ENCODE peak calls at places on chromosomes 1 and 21, in five cellular contexts. One of them, this sample, is unnamed.
A peak's percentile ranks its signal among the peaks of the same experiment; 100 is the strongest.

GRCh38 chr1:63831409-63831808 is 57.6 kb downstream of the ROR1 start:
- DNase-seq in suprapubic skin: no peak
- DNase-seq in body of pancreas: no peak
- DNase-seq in stomach: no peak
- DNase-seq in HCT116: no peak
- DNase-seq in this sample: no peak

GRCh38 chr1:66562561-66562960 is 28.6 kb downstream of the SGIP1 start:
- DNase-seq in suprapubic skin: no peak
- DNase-seq in body of pancreas: no peak
- DNase-seq in stomach: no peak
- DNase-seq in HCT116: no peak
- DNase-seq in this sample: no peak

GRCh38 chr1:19563336-19564097 is 78.2 kb upstream of the CAPZB start:
- DNase-seq in suprapubic skin: peak; percentile 76
- DNase-seq in body of pancreas: peak; percentile 17
- DNase-seq in stomach: peak; percentile 27
- DNase-seq in HCT116: no peak
- DNase-seq in this sample: peak; percentile 69

GRCh38 chr21:20445971-20446370 is 552.2 kb upstream of the NCAM2 start:
- DNase-seq in suprapubic skin: no peak
- DNase-seq in body of pancreas: no peak
- DNase-seq in stomach: no peak
- DNase-seq in HCT116: no peak
- DNase-seq in this sample: no peak

GRCh38 chr1:34924759-34925555 is 4.5 kb downstream of the DLGAP3 start:
- DNase-seq in suprapubic skin: no peak
- DNase-seq in body of pancreas: peak; percentile 68
- DNase-seq in stomach: peak; percentile 46
- DNase-seq in HCT116: no peak
- DNase-seq in this sample: peak; percentile 55

GRCh38 chr1:64745986-64746940 is 1.4 kb downstream of the RAVER2 start:
- DNase-seq in suprapubic skin: no peak
- DNase-seq in body of pancreas: no peak
- DNase-seq in stomach: no peak
- DNase-seq in HCT116: no peak
- DNase-seq in this sample: no peak

GRCh38 chr1:72845342-72845741 is 563.0 kb upstream of the NEGR1 start:
- DNase-seq in suprapubic skin: no peak
- DNase-seq in body of pancreas: no peak
- DNase-seq in stomach: no peak
- DNase-seq in HCT116: no peak
- DNase-seq in this sample: no peak

GRCh38 chr21:42986125-42986783 is 11.9 kb downstream of the PKNOX1 start:
- DNase-seq in suprapubic skin: no peak
- DNase-seq in body of pancreas: no peak
- DNase-seq in stomach: no peak
- DNase-seq in HCT116: no peak
- DNase-seq in this sample: no peak

GRCh38 chr1:33459766-33460543 is 12.5 kb upstream of the ZSCAN20 start:
- DNase-seq in suprapubic skin: no peak
- DNase-seq in body of pancreas: no peak
- DNase-seq in stomach: no peak
- DNase-seq in HCT116: no peak
- DNase-seq in this sample: no peak

GRCh38 chr1:208211901-208212843 is 32.0 kb downstream of the PLXNA2 start:
- DNase-seq in suprapubic skin: no peak
- DNase-seq in body of pancreas: no peak
- DNase-seq in stomach: no peak
- DNase-seq in HCT116: no peak
- DNase-seq in this sample: no peak

GRCh38 chr1:203271962-203272632 is 33.2 kb upstream of the BTG2 start:
- DNase-seq in suprapubic skin: no peak
- DNase-seq in body of pancreas: no peak
- DNase-seq in stomach: no peak
- DNase-seq in HCT116: no peak
- DNase-seq in this sample: peak; percentile 49

GRCh38 chr1:203273206-203273868 is 32.0 kb upstream of the BTG2 start:
- DNase-seq in suprapubic skin: peak; percentile 90
- DNase-seq in body of pancreas: peak; percentile 93
- DNase-seq in stomach: peak; percentile 95
- DNase-seq in HCT116: peak; percentile 71
- DNase-seq in this sample: peak; percentile 91

GRCh38 chr1:203271018-203271743 is 34.1 kb upstream of the BTG2 start:
- DNase-seq in suprapubic skin: no peak
- DNase-seq in body of pancreas: peak; percentile 84
- DNase-seq in stomach: peak; percentile 78
- DNase-seq in HCT116: peak; percentile 54
- DNase-seq in this sample: peak; percentile 82

GRCh38 chr1:203273869-203274602 is 31.3 kb upstream of the BTG2 start:
- DNase-seq in suprapubic skin: no peak
- DNase-seq in body of pancreas: no peak
- DNase-seq in stomach: peak; percentile 54
- DNase-seq in HCT116: no peak
- DNase-seq in this sample: peak; percentile 46

DNA sequence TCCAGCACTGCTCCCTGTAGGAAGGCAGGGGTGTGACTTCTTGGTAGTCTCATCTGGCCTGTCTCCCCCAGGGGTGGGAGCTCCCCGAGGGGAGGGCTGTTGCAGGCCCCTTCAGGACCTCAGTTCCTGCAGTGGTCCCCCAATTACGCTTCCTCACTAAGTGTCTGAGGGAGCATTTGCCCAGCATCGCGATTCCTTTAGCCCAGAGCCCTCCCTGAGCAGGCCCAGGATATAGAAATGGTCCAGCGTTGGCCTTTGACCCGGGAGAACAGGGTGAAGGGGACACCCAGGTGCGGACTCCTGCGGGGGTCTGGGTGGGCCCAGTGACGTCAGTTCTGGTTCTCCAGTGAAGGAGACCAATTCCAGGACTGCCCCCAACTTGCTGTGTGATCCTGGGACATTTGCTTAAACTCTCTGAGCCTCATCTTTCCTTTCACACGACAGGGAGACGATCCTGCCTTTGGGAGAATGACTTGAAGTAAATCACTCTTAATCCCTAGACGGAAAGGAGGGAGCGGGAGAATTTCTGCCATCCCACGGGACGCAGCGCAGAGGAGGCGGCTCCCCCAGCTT is 32.6 kb upstream of the BTG2 start:
- DNase-seq in suprapubic skin: no peak
- DNase-seq in body of pancreas: no peak
- DNase-seq in stomach: no peak
- DNase-seq in HCT116: no peak
- DNase-seq in this sample: peak; percentile 46
- H3K4me3 ChIP-seq in suprapubic skin: peak overlapping the region; percentile 26
- H3K4me3 ChIP-seq in body of pancreas: no peak overlapping the region
- H3K4me3 ChIP-seq in stomach: peak overlapping the region; percentile 37
- H3K4me3 ChIP-seq in HCT116: peak overlapping the region; percentile 45
- H3K4me3 ChIP-seq in this sample: no peak overlapping the region

DNA sequence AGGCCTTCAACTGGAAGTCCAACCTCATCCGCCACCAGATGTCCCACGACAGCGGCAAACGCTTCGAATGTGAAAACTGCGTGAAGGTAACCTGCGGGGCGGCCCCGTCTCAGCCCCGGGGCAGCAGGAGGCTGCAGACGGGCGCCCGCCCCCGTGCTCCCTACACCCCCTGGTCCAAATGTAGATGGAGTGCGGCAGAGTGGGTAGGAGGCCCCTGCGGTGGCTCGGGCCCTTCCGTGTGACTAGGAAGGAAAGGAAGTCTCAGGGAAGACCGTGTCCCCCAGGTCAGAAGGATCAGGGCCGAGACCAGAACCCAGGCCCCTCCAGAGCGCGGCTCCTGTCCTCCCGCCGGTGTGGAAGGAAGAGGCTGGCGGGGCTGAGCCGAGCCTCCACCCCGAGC is 49.7 kb upstream of the ARHGEF16 start:
- DNase-seq in suprapubic skin: no peak
- DNase-seq in body of pancreas: no peak
- DNase-seq in stomach: no peak
- DNase-seq in HCT116: no peak
- DNase-seq in this sample: no peak
- TF ChIP-seq POLR2A in suprapubic skin: no peak
- TF ChIP-seq POLR2A in body of pancreas: no peak
- TF ChIP-seq POLR2A in stomach: no peak
- TF ChIP-seq POLR2A in HCT116: no peak
- TF ChIP-seq POLR2A in this sample: no peak

GRCh38 chr21:46662765-46663500 is 27.5 kb downstream of the PRMT2 start:
- DNase-seq in suprapubic skin: no peak
- DNase-seq in body of pancreas: no peak
- DNase-seq in stomach: no peak
- DNase-seq in HCT116: no peak
- DNase-seq in this sample: no peak

GRCh38 chr21:46660505-46660904 is 25.0 kb downstream of the PRMT2 start:
- DNase-seq in suprapubic skin: no peak
- DNase-seq in body of pancreas: no peak
- DNase-seq in stomach: no peak
- DNase-seq in HCT116: no peak
- DNase-seq in this sample: no peak

GRCh38 chr21:46662367-46662654 is 26.8 kb downstream of the PRMT2 start:
- DNase-seq in suprapubic skin: no peak
- DNase-seq in body of pancreas: no peak
- DNase-seq in stomach: no peak
- DNase-seq in HCT116: no peak
- DNase-seq in this sample: no peak

GRCh38 chr21:46661627-46662366 is 26.3 kb downstream of the PRMT2 start:
- DNase-seq in suprapubic skin: no peak
- DNase-seq in body of pancreas: no peak
- DNase-seq in stomach: no peak
- DNase-seq in HCT116: no peak
- DNase-seq in this sample: no peak

DNA sequence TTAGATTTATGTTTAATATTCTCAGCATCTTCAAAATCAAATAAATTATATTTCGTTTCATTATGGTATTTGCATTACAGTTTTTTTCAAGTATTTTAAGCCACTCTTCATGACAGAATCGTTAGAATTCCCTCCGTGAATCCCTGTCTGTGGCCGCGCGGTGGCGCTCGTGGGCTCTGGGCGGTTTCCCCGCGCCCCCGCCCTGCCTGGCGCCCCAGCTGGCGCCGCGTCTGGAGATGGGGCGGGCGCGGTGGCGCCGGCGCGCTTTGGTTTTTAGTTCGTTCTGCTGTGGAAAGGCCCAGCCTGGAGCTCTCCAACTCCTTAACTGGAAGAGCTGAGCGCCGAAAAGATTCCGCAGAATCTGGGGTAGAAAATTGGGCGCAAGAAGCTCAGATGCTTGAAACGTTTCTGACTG is 25.7 kb downstream of the PRMT2 start:
- DNase-seq in suprapubic skin: no peak
- DNase-seq in body of pancreas: peak; percentile 61
- DNase-seq in stomach: peak; percentile 40
- DNase-seq in HCT116: no peak
- DNase-seq in this sample: peak; percentile 65
- H3K36me3 ChIP-seq in suprapubic skin: peaks cover 52% of the 10 kb centered on the region
- H3K36me3 ChIP-seq in body of pancreas: peaks cover 6% of the 10 kb centered on the region
- H3K36me3 ChIP-seq in stomach: peaks cover 71% of the 10 kb centered on the region
- H3K36me3 ChIP-seq in HCT116: peaks cover 2% of the 10 kb centered on the region
- H3K36me3 ChIP-seq in this sample: no peaks in the 10 kb centered on the region

GRCh38 chr1:152515454-152515823 is 1.2 kb downstream of the CRCT1 start:
- DNase-seq in suprapubic skin: no peak
- DNase-seq in body of pancreas: peak; percentile 16
- DNase-seq in stomach: no peak
- DNase-seq in HCT116: no peak
- DNase-seq in this sample: no peak
- H3K4me3 ChIP-seq in suprapubic skin: peak overlapping the region; percentile 44
- H3K4me3 ChIP-seq in body of pancreas: no peak overlapping the region
- H3K4me3 ChIP-seq in stomach: peak overlapping the region; percentile 33
- H3K4me3 ChIP-seq in HCT116: no peak overlapping the region
- H3K4me3 ChIP-seq in this sample: no peak overlapping the region

DNA sequence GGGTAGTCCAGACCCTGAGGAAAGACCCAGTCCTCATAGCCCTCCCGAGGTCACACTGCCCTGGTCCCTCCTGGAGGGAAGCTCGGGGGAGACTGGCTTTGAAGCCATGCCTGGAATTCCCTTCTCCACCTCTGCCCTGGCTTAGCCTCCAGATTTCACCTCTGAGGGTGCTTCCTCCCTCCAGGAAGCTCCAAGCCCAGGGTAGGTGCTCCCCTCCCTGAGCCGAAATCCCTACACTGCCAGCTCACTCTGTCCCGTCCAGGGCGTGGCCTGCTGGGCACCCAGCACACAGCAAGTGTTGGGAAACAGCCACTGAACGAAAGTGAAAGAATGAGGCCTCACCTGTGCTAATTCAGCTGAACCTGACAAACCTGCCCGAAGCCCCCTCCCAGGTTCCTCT is 6.0 kb upstream of the TNFRSF25 start:
- DNase-seq in suprapubic skin: no peak
- DNase-seq in body of pancreas: no peak
- DNase-seq in stomach: peak; percentile 87
- DNase-seq in HCT116: no peak
- DNase-seq in this sample: no peak
- TF ChIP-seq POLR2A in suprapubic skin: no peak
- TF ChIP-seq POLR2A in body of pancreas: no peak
- TF ChIP-seq POLR2A in stomach: no peak
- TF ChIP-seq POLR2A in HCT116: no peak
- TF ChIP-seq POLR2A in this sample: no peak

DNA sequence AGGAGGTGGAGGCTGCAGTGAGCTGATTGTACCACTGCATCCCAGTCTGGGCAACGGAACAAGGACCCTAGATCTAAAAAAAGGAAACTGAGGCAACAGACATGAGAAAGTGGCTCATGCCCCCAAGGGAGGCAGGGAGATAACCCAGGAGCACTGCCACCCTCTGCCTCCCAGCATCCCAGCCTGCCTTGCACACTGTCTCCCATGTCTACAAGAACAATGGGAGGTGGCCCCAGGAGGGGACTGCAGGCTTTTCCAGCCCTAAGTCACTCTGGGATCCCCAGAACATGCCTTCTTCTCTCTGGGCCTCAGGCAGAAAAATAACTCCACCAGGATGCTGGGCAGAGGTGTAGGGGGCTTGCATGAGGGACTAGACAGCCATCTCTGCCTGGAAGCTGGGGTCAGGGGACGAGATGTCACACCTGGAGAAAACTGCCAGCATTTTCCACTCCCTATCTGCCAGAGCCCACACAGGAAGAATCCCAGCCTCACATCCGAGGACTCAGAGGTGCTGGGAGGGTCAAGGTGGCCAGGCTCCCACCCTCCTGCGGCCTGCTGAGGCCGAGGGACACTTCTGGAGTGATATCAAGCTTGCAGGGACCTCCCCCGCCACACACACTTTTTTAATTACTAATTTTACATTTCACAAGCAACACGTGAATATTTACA is 21.4 kb downstream of the RUNX3 start:
- DNase-seq in suprapubic skin: no peak
- DNase-seq in body of pancreas: no peak
- DNase-seq in stomach: no peak
- DNase-seq in HCT116: no peak
- DNase-seq in this sample: no peak
- H3K36me3 ChIP-seq in suprapubic skin: no peaks in the 10 kb centered on the region
- H3K36me3 ChIP-seq in body of pancreas: no peaks in the 10 kb centered on the region
- H3K36me3 ChIP-seq in stomach: no peaks in the 10 kb centered on the region
- H3K36me3 ChIP-seq in HCT116: no peaks in the 10 kb centered on the region
- H3K36me3 ChIP-seq in this sample: no peaks in the 10 kb centered on the region